ENCODE peak calls at places on chromosomes 11 and 22, in five cellular contexts. M is NT2/D1, C is HCT116, K is pancreas, D is aorta. O is an unnamed sample.

GRCh38 chr22:29917052-29917902 is 34.3 kb downstream of the MTMR3 start:
- DNase-seq in M (no peak), C (no peak), K (no peak), D (no peak), O (no peak)

GRCh38 chr11:104275992-104276391 is 112.0 kb upstream of the PDGFD start:
- DNase-seq in M (no peak), C (no peak), K (no peak), D (no peak), O (peak; percentile 4)

GRCh38 chr22:43867839-43868652 is 5.7 kb upstream of the SULT4A1 start:
- DNase-seq in M (peak; percentile 71), C (no peak), K (no peak), D (peak; percentile 84), O (peak; percentile 89)

GRCh38 chr11:77046060-77046501 is 11.9 kb downstream of the B3GNT6 start:
- DNase-seq in M (peak; percentile 30), C (peak; percentile 37), K (peak; percentile 41), D (no peak), O (peak; percentile 96)

GRCh38 chr11:22991196-22991595 is 130.9 kb upstream of the CCDC179 start:
- DNase-seq in M (peak; percentile 18), C (no peak), K (no peak), D (no peak), O (peak; percentile 4)

GRCh38 chr11:56932572-56933235 is 56.0 kb upstream of the OR5AK2 start:
- DNase-seq in M (no peak), C (peak; percentile 63), K (no peak), D (no peak), O (no peak)

GRCh38 chr11:47204633-47204989 is 10.2 kb upstream of the DDB2 start:
- DNase-seq in M (no peak), C (no peak), K (no peak), D (no peak), O (peak; percentile 69)

GRCh38 chr11:124307093-124307492 is 6.7 kb downstream of the OR8D1 start:
- DNase-seq in M (no peak), C (no peak), K (no peak), D (no peak), O (no peak)

GRCh38 chr11:130622126-130622525 is 173.7 kb downstream of the ADAMTS15 start:
- DNase-seq in M (no peak), C (no peak), K (no peak), D (no peak), O (no peak)

GRCh38 chr22:37525073-37525745 is 6.0 kb upstream of the CARD10 start:
- DNase-seq in M (no peak), C (peak; percentile 60), K (no peak), D (peak; percentile 84), O (peak; percentile 24)

GRCh38 chr22:46963672-46964545 is 201.5 kb downstream of the TBC1D22A start:
- DNase-seq in M (no peak), C (no peak), K (no peak), D (no peak), O (no peak)

GRCh38 chr22:35059632-35060031 is 6.3 kb upstream of the ISX start:
- DNase-seq in M (no peak), C (no peak), K (no peak), D (no peak), O (no peak)

GRCh38 chr22:40182231-40182835 is 4.6 kb downstream of the TNRC6B start:
- DNase-seq in M (no peak), C (no peak), K (no peak), D (no peak), O (no peak)

GRCh38 chr11:32418836-32419235 is 16.5 kb downstream of the WT1 start:
- DNase-seq in M (no peak), C (no peak), K (no peak), D (no peak), O (no peak)

GRCh38 chr22:30506507-30506968 is 1.0 kb upstream of the SEC14L4 start:
- DNase-seq in M (no peak), C (no peak), K (no peak), D (no peak), O (no peak)

GRCh38 chr11:133318221-133318620 is 214.1 kb downstream of the OPCML start:
- DNase-seq in M (no peak), C (no peak), K (no peak), D (no peak), O (peak; percentile 56)

GRCh38 chr22:30362632-30363281 is 6.0 kb downstream of the CCDC157 start:
- DNase-seq in M (no peak), C (no peak), K (no peak), D (no peak), O (peak; percentile 84)

GRCh38 chr11:8801121-8801520 is 109.9 kb upstream of the AKIP1 start:
- DNase-seq in M (no peak), C (no peak), K (no peak), D (no peak), O (no peak)

GRCh38 chr11:69048056-69048717 is 545 bp upstream of the TPCN2 start:
- DNase-seq in M (no peak), C (no peak), K (no peak), D (no peak), O (peak; percentile 34)

GRCh38 chr22:40748388-40748970 is 69.2 kb downstream of the MCHR1 start:
- DNase-seq in M (no peak), C (no peak), K (no peak), D (no peak), O (no peak)

GRCh38 chr22:49278357-49278756 is 549.3 kb downstream of the BRD1 start:
- DNase-seq in M (no peak), C (no peak), K (no peak), D (peak; percentile 45), O (no peak)

GRCh38 chr11:665707-666281 is 28.7 kb downstream of the DRD4 start:
- DNase-seq in M (no peak), C (no peak), K (no peak), D (no peak), O (no peak)

GRCh38 chr11:59614277-59615131 is 1.1 kb downstream of the OSBP start:
- DNase-seq in M (no peak), C (no peak), K (no peak), D (no peak), O (no peak)

GRCh38 chr11:10205928-10206327 is 88.1 kb downstream of the SBF2 start:
- DNase-seq in M (no peak), C (no peak), K (no peak), D (no peak), O (peak; percentile 13)

GRCh38 chr22:27259390-27259789 is 542.2 kb downstream of the MN1 start:
- DNase-seq in M (no peak), C (no peak), K (no peak), D (no peak), O (no peak)

GRCh38 chr22:46079093-46079860 is 71.0 kb upstream of the PPARA start:
- DNase-seq in M (no peak), C (no peak), K (no peak), D (peak; percentile 73), O (no peak)

GRCh38 chr22:17791196-17791595 is 16.9 kb upstream of the BID start:
- DNase-seq in M (no peak), C (no peak), K (no peak), D (no peak), O (no peak)

GRCh38 chr22:38755911-38756532 is at the start of gene SUN2:
- DNase-seq in M (no peak), C (no peak), K (peak; percentile 92), D (peak; percentile 98), O (peak; percentile 99)

GRCh38 chr11:121557348-121557747 is 104.6 kb upstream of the SORL1-AS1 start:
- DNase-seq in M (no peak), C (no peak), K (no peak), D (no peak), O (no peak)

GRCh38 chr11:133803026-133803425 is 42.3 kb downstream of the SPATA19 start:
- DNase-seq in M (no peak), C (no peak), K (no peak), D (no peak), O (no peak)

DNA sequence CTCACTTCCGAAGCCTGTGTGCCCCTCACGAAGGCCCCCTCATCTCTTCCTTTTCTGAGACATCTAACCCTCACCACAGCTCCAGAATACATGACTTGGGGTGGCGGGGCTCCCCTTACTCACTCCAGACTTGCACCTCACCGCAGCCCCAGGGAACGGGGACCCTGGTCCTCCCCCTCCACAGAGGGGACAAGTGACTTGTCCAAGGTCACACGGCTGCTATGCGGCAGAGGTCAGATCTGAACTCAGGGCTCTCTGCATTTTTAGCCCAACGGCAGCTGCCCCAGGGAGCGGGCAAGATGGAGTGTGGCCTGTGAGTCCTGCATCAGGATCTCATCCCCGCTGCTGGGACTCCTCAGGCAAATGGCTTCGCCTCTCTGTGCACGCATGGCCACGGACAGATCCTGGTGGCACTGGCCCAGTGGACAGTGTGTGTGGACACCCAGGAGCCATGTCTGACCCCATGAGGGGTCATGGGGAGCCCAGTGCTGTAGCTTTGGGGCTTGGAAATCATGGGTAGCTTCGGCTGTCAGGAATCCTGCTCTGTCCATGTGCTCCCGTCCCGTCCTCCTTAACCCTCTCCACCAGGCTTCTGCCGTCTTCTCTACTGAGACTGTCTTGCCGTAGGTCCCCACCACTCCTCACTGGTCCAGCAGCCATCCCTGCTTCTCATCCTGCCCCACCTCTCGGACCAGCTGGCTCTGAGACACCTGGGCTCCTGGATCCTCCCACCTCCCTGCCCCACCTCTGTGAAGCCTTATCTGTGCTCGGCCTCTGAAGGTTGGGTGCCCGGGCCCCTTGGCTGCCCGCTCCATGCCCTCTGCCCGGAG is 48.0 kb upstream of the CARS1 start:
- DNase-seq in M (no peak), C (no peak), K (no peak), D (peak; percentile 57), O (peak; percentile 53)
- H3K36me3 ChIP-seq in M (peaks cover 20% of the 10 kb centered on the region), C (no peaks in the 10 kb centered on the region), K (no peaks in the 10 kb centered on the region), D (peaks cover 11% of the 10 kb centered on the region), O (no peaks in the 10 kb centered on the region)

GRCh38 chr11:93477684-93478234 is 65.4 kb downstream of the SMCO4 start:
- DNase-seq in M (no peak), C (no peak), K (no peak), D (no peak), O (peak; percentile 70)

GRCh38 chr11:93481696-93482095 is 61.5 kb downstream of the SMCO4 start:
- DNase-seq in M (no peak), C (no peak), K (no peak), D (no peak), O (peak; percentile 38)

GRCh38 chr11:93481279-93481678 is 61.9 kb downstream of the SMCO4 start:
- DNase-seq in M (no peak), C (no peak), K (no peak), D (no peak), O (no peak)

GRCh38 chr11:93478841-93479240 is 64.3 kb downstream of the SMCO4 start:
- DNase-seq in M (no peak), C (no peak), K (no peak), D (no peak), O (no peak)

GRCh38 chr11:93480756-93481155 is 62.4 kb downstream of the SMCO4 start:
- DNase-seq in M (no peak), C (no peak), K (no peak), D (no peak), O (no peak)
- H3K4me3 ChIP-seq in M (no peak overlapping the region), C (no peak overlapping the region), K (no peak overlapping the region), D (no peak overlapping the region), O (no peak overlapping the region)

DNA sequence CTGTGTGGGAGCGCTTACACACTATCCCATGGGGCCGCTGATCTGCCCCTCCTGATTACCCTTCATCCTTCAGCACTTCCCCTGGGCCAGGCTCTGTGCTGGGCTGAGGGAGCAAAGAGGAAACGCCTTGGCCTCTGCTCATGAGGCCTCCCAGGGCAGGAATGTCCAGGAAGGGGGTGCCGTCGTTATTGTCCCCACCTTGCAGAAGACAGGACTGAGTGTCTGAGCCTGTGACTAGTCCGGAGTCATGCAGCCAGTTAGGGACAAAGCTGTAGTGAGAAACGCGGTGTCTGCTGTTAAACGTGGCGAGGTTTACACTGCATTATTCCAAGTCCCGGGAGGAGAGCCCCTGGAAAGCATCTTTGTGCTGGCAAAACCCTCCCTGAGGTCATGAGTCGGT is 160.0 kb downstream of the TRIM29 start:
- DNase-seq in M (no peak), C (no peak), K (no peak), D (no peak), O (no peak)
- H3K27me3 ChIP-seq in M (no peaks in the 10 kb centered on the region), C (peaks cover 16% of the 10 kb centered on the region), K (no peaks in the 10 kb centered on the region), D (no peaks in the 10 kb centered on the region), O (no peaks in the 10 kb centered on the region)

GRCh38 chr11:16741473-16741872 is 3.0 kb downstream of the C11orf58 start:
- DNase-seq in M (no peak), C (no peak), K (no peak), D (no peak), O (no peak)
- H3K36me3 ChIP-seq in M (peaks cover 56% of the 10 kb centered on the region), C (peaks cover 15% of the 10 kb centered on the region), K (no peaks in the 10 kb centered on the region), D (no peaks in the 10 kb centered on the region), O (peaks cover 3% of the 10 kb centered on the region)